ENCODE peak calls at places on chromosomes 2 and 18, in seven cellular contexts. One of them, this sample, is unnamed.

GRCh38 chr2:23762141-23762540 is 164.8 kb downstream of the ATAD2B start:
- DNase-seq in AG04450: no peak
- DNase-seq in activated CD8-positive, alpha-beta memory T cell treated with anti-CD3 and anti-CD28 coated beads, Interleukin-2, amount 50 U/mL, for 4 hours: no peak
- DNase-seq in activated T-cell treated with anti-CD3 and anti-CD28 coated beads for 4 hours: no peak
- DNase-seq in stimulated activated CD4-positive, alpha-beta T cell treated with anti-CD3 and anti-CD28 coated beads, Interleukin-15, amount 100 ng/mL, for 1 hour: no peak
- DNase-seq in cardiac muscle cell: no peak
- DNase-seq in islet precursor cell: no peak
- DNase-seq in this sample: no peak

GRCh38 chr2:226691265-226691664 is 108.4 kb downstream of the IRS1 start:
- DNase-seq in activated CD8-positive, alpha-beta memory T cell treated with anti-CD3 and anti-CD28 coated beads, Interleukin-2, amount 50 U/mL, for 4 hours: no peak
- DNase-seq in islet precursor cell: no peak
- DNase-seq in activated T-cell treated with anti-CD3 and anti-CD28 coated beads for 4 hours: no peak
- DNase-seq in cardiac muscle cell: no peak
- DNase-seq in stimulated activated CD4-positive, alpha-beta T cell treated with anti-CD3 and anti-CD28 coated beads, Interleukin-15, amount 100 ng/mL, for 1 hour: no peak
- DNase-seq in AG04450: no peak
- DNase-seq in this sample: no peak

GRCh38 chr18:45416168-45416567 is 199.1 kb upstream of the SLC14A2 start:
- DNase-seq in islet precursor cell: no peak
- DNase-seq in AG04450: no peak
- DNase-seq in activated CD8-positive, alpha-beta memory T cell treated with anti-CD3 and anti-CD28 coated beads, Interleukin-2, amount 50 U/mL, for 4 hours: no peak
- DNase-seq in cardiac muscle cell: no peak
- DNase-seq in activated T-cell treated with anti-CD3 and anti-CD28 coated beads for 4 hours: no peak
- DNase-seq in stimulated activated CD4-positive, alpha-beta T cell treated with anti-CD3 and anti-CD28 coated beads, Interleukin-15, amount 100 ng/mL, for 1 hour: no peak
- DNase-seq in this sample: no peak

GRCh38 chr2:210961249-210961648 is 404.9 kb downstream of the CPS1 start:
- DNase-seq in stimulated activated CD4-positive, alpha-beta T cell treated with anti-CD3 and anti-CD28 coated beads, Interleukin-15, amount 100 ng/mL, for 1 hour: no peak
- DNase-seq in cardiac muscle cell: no peak
- DNase-seq in activated CD8-positive, alpha-beta memory T cell treated with anti-CD3 and anti-CD28 coated beads, Interleukin-2, amount 50 U/mL, for 4 hours: no peak
- DNase-seq in islet precursor cell: no peak
- DNase-seq in AG04450: no peak
- DNase-seq in activated T-cell treated with anti-CD3 and anti-CD28 coated beads for 4 hours: no peak
- DNase-seq in this sample: no peak

GRCh38 chr2:129092871-129093385 is 774.3 kb upstream of the HS6ST1 start:
- DNase-seq in islet precursor cell: no peak
- DNase-seq in AG04450: no peak
- DNase-seq in stimulated activated CD4-positive, alpha-beta T cell treated with anti-CD3 and anti-CD28 coated beads, Interleukin-15, amount 100 ng/mL, for 1 hour: no peak
- DNase-seq in activated CD8-positive, alpha-beta memory T cell treated with anti-CD3 and anti-CD28 coated beads, Interleukin-2, amount 50 U/mL, for 4 hours: no peak
- DNase-seq in activated T-cell treated with anti-CD3 and anti-CD28 coated beads for 4 hours: no peak
- DNase-seq in cardiac muscle cell: no peak
- DNase-seq in this sample: no peak

GRCh38 chr2:40273623-40274236 is 178.2 kb downstream of the SLC8A1 start:
- DNase-seq in cardiac muscle cell: peak
- DNase-seq in activated T-cell treated with anti-CD3 and anti-CD28 coated beads for 4 hours: no peak
- DNase-seq in stimulated activated CD4-positive, alpha-beta T cell treated with anti-CD3 and anti-CD28 coated beads, Interleukin-15, amount 100 ng/mL, for 1 hour: no peak
- DNase-seq in AG04450: no peak
- DNase-seq in activated CD8-positive, alpha-beta memory T cell treated with anti-CD3 and anti-CD28 coated beads, Interleukin-2, amount 50 U/mL, for 4 hours: no peak
- DNase-seq in islet precursor cell: no peak
- DNase-seq in this sample: no peak

GRCh38 chr2:166134252-166135151 is 6.7 kb upstream of the SCN1A start:
- DNase-seq in stimulated activated CD4-positive, alpha-beta T cell treated with anti-CD3 and anti-CD28 coated beads, Interleukin-15, amount 100 ng/mL, for 1 hour: no peak
- DNase-seq in activated T-cell treated with anti-CD3 and anti-CD28 coated beads for 4 hours: no peak
- DNase-seq in cardiac muscle cell: no peak
- DNase-seq in islet precursor cell: no peak
- DNase-seq in activated CD8-positive, alpha-beta memory T cell treated with anti-CD3 and anti-CD28 coated beads, Interleukin-2, amount 50 U/mL, for 4 hours: no peak
- DNase-seq in AG04450: no peak
- DNase-seq in this sample: no peak

GRCh38 chr18:63994783-63995399 is 25.0 kb downstream of the SERPINB8 start:
- DNase-seq in cardiac muscle cell: peak
- DNase-seq in activated CD8-positive, alpha-beta memory T cell treated with anti-CD3 and anti-CD28 coated beads, Interleukin-2, amount 50 U/mL, for 4 hours: peak
- DNase-seq in stimulated activated CD4-positive, alpha-beta T cell treated with anti-CD3 and anti-CD28 coated beads, Interleukin-15, amount 100 ng/mL, for 1 hour: no peak
- DNase-seq in islet precursor cell: peak
- DNase-seq in AG04450: peak
- DNase-seq in activated T-cell treated with anti-CD3 and anti-CD28 coated beads for 4 hours: no peak
- DNase-seq in this sample: no peak

GRCh38 chr2:3487432-3487831 is 31.9 kb downstream of the ADI1 start:
- DNase-seq in cardiac muscle cell: no peak
- DNase-seq in activated CD8-positive, alpha-beta memory T cell treated with anti-CD3 and anti-CD28 coated beads, Interleukin-2, amount 50 U/mL, for 4 hours: no peak
- DNase-seq in islet precursor cell: no peak
- DNase-seq in stimulated activated CD4-positive, alpha-beta T cell treated with anti-CD3 and anti-CD28 coated beads, Interleukin-15, amount 100 ng/mL, for 1 hour: no peak
- DNase-seq in AG04450: no peak
- DNase-seq in activated T-cell treated with anti-CD3 and anti-CD28 coated beads for 4 hours: no peak
- DNase-seq in this sample: no peak

GRCh38 chr2:170969030-170969429 is 40.0 kb downstream of the GORASP2 start:
- DNase-seq in islet precursor cell: no peak
- DNase-seq in AG04450: no peak
- DNase-seq in cardiac muscle cell: no peak
- DNase-seq in activated CD8-positive, alpha-beta memory T cell treated with anti-CD3 and anti-CD28 coated beads, Interleukin-2, amount 50 U/mL, for 4 hours: no peak
- DNase-seq in activated T-cell treated with anti-CD3 and anti-CD28 coated beads for 4 hours: no peak
- DNase-seq in stimulated activated CD4-positive, alpha-beta T cell treated with anti-CD3 and anti-CD28 coated beads, Interleukin-15, amount 100 ng/mL, for 1 hour: no peak
- DNase-seq in this sample: no peak

GRCh38 chr18:58042826-58043362 is 1.1 kb upstream of the NEDD4L start:
- DNase-seq in AG04450: no peak
- DNase-seq in activated CD8-positive, alpha-beta memory T cell treated with anti-CD3 and anti-CD28 coated beads, Interleukin-2, amount 50 U/mL, for 4 hours: no peak
- DNase-seq in islet precursor cell: no peak
- DNase-seq in activated T-cell treated with anti-CD3 and anti-CD28 coated beads for 4 hours: no peak
- DNase-seq in stimulated activated CD4-positive, alpha-beta T cell treated with anti-CD3 and anti-CD28 coated beads, Interleukin-15, amount 100 ng/mL, for 1 hour: no peak
- DNase-seq in cardiac muscle cell: peak
- DNase-seq in this sample: no peak

GRCh38 chr2:10241641-10242430 is 60.9 kb upstream of the HPCAL1 start:
- DNase-seq in activated T-cell treated with anti-CD3 and anti-CD28 coated beads for 4 hours: no peak
- DNase-seq in activated CD8-positive, alpha-beta memory T cell treated with anti-CD3 and anti-CD28 coated beads, Interleukin-2, amount 50 U/mL, for 4 hours: peak
- DNase-seq in cardiac muscle cell: no peak
- DNase-seq in stimulated activated CD4-positive, alpha-beta T cell treated with anti-CD3 and anti-CD28 coated beads, Interleukin-15, amount 100 ng/mL, for 1 hour: no peak
- DNase-seq in islet precursor cell: peak
- DNase-seq in AG04450: no peak
- DNase-seq in this sample: no peak

GRCh38 chr2:106197878-106198277 is 3.8 kb upstream of the UXS1 start:
- DNase-seq in cardiac muscle cell: peak
- DNase-seq in AG04450: peak
- DNase-seq in stimulated activated CD4-positive, alpha-beta T cell treated with anti-CD3 and anti-CD28 coated beads, Interleukin-15, amount 100 ng/mL, for 1 hour: no peak
- DNase-seq in activated CD8-positive, alpha-beta memory T cell treated with anti-CD3 and anti-CD28 coated beads, Interleukin-2, amount 50 U/mL, for 4 hours: no peak
- DNase-seq in activated T-cell treated with anti-CD3 and anti-CD28 coated beads for 4 hours: no peak
- DNase-seq in islet precursor cell: peak
- DNase-seq in this sample: peak

GRCh38 chr2:11073251-11073650 is 82.0 kb upstream of the SLC66A3 start:
- DNase-seq in islet precursor cell: peak
- DNase-seq in activated T-cell treated with anti-CD3 and anti-CD28 coated beads for 4 hours: no peak
- DNase-seq in cardiac muscle cell: peak
- DNase-seq in AG04450: no peak
- DNase-seq in stimulated activated CD4-positive, alpha-beta T cell treated with anti-CD3 and anti-CD28 coated beads, Interleukin-15, amount 100 ng/mL, for 1 hour: no peak
- DNase-seq in activated CD8-positive, alpha-beta memory T cell treated with anti-CD3 and anti-CD28 coated beads, Interleukin-2, amount 50 U/mL, for 4 hours: no peak
- DNase-seq in this sample: no peak

GRCh38 chr18:31247574-31248199 is 70.3 kb upstream of the DSG1 start:
- DNase-seq in AG04450: no peak
- DNase-seq in activated T-cell treated with anti-CD3 and anti-CD28 coated beads for 4 hours: no peak
- DNase-seq in activated CD8-positive, alpha-beta memory T cell treated with anti-CD3 and anti-CD28 coated beads, Interleukin-2, amount 50 U/mL, for 4 hours: no peak
- DNase-seq in stimulated activated CD4-positive, alpha-beta T cell treated with anti-CD3 and anti-CD28 coated beads, Interleukin-15, amount 100 ng/mL, for 1 hour: no peak
- DNase-seq in cardiac muscle cell: peak
- DNase-seq in islet precursor cell: no peak
- DNase-seq in this sample: no peak

GRCh38 chr2:96906719-96907404 is 37.0 kb upstream of the SEMA4C start:
- DNase-seq in stimulated activated CD4-positive, alpha-beta T cell treated with anti-CD3 and anti-CD28 coated beads, Interleukin-15, amount 100 ng/mL, for 1 hour: no peak
- DNase-seq in activated T-cell treated with anti-CD3 and anti-CD28 coated beads for 4 hours: no peak
- DNase-seq in activated CD8-positive, alpha-beta memory T cell treated with anti-CD3 and anti-CD28 coated beads, Interleukin-2, amount 50 U/mL, for 4 hours: no peak
- DNase-seq in cardiac muscle cell: no peak
- DNase-seq in AG04450: no peak
- DNase-seq in islet precursor cell: no peak
- DNase-seq in this sample: no peak

GRCh38 chr2:46469116-46469515 is 10.2 kb upstream of the TMEM247 start:
- DNase-seq in AG04450: no peak
- DNase-seq in islet precursor cell: peak
- DNase-seq in stimulated activated CD4-positive, alpha-beta T cell treated with anti-CD3 and anti-CD28 coated beads, Interleukin-15, amount 100 ng/mL, for 1 hour: no peak
- DNase-seq in activated CD8-positive, alpha-beta memory T cell treated with anti-CD3 and anti-CD28 coated beads, Interleukin-2, amount 50 U/mL, for 4 hours: no peak
- DNase-seq in cardiac muscle cell: no peak
- DNase-seq in activated T-cell treated with anti-CD3 and anti-CD28 coated beads for 4 hours: no peak
- DNase-seq in this sample: no peak

GRCh38 chr18:48345596-48345995 is 63.6 kb downstream of the ZBTB7C start:
- DNase-seq in stimulated activated CD4-positive, alpha-beta T cell treated with anti-CD3 and anti-CD28 coated beads, Interleukin-15, amount 100 ng/mL, for 1 hour: no peak
- DNase-seq in AG04450: no peak
- DNase-seq in cardiac muscle cell: peak
- DNase-seq in activated CD8-positive, alpha-beta memory T cell treated with anti-CD3 and anti-CD28 coated beads, Interleukin-2, amount 50 U/mL, for 4 hours: no peak
- DNase-seq in activated T-cell treated with anti-CD3 and anti-CD28 coated beads for 4 hours: no peak
- DNase-seq in islet precursor cell: peak
- DNase-seq in this sample: no peak

GRCh38 chr2:229971298-229971790 is 49.0 kb downstream of the FBXO36 start:
- DNase-seq in AG04450: no peak
- DNase-seq in cardiac muscle cell: no peak
- DNase-seq in activated T-cell treated with anti-CD3 and anti-CD28 coated beads for 4 hours: no peak
- DNase-seq in stimulated activated CD4-positive, alpha-beta T cell treated with anti-CD3 and anti-CD28 coated beads, Interleukin-15, amount 100 ng/mL, for 1 hour: no peak
- DNase-seq in islet precursor cell: no peak
- DNase-seq in activated CD8-positive, alpha-beta memory T cell treated with anti-CD3 and anti-CD28 coated beads, Interleukin-2, amount 50 U/mL, for 4 hours: no peak
- DNase-seq in this sample: no peak

GRCh38 chr2:47595115-47595514 is 187.8 kb upstream of the MSH6 start:
- DNase-seq in islet precursor cell: no peak
- DNase-seq in cardiac muscle cell: no peak
- DNase-seq in activated T-cell treated with anti-CD3 and anti-CD28 coated beads for 4 hours: no peak
- DNase-seq in AG04450: no peak
- DNase-seq in stimulated activated CD4-positive, alpha-beta T cell treated with anti-CD3 and anti-CD28 coated beads, Interleukin-15, amount 100 ng/mL, for 1 hour: no peak
- DNase-seq in activated CD8-positive, alpha-beta memory T cell treated with anti-CD3 and anti-CD28 coated beads, Interleukin-2, amount 50 U/mL, for 4 hours: no peak
- DNase-seq in this sample: no peak

GRCh38 chr2:186459009-186459408 is 27.1 kb upstream of the ZC3H15 start:
- DNase-seq in AG04450: no peak
- DNase-seq in cardiac muscle cell: peak
- DNase-seq in activated T-cell treated with anti-CD3 and anti-CD28 coated beads for 4 hours: no peak
- DNase-seq in activated CD8-positive, alpha-beta memory T cell treated with anti-CD3 and anti-CD28 coated beads, Interleukin-2, amount 50 U/mL, for 4 hours: no peak
- DNase-seq in stimulated activated CD4-positive, alpha-beta T cell treated with anti-CD3 and anti-CD28 coated beads, Interleukin-15, amount 100 ng/mL, for 1 hour: no peak
- DNase-seq in islet precursor cell: no peak
- DNase-seq in this sample: no peak

GRCh38 chr2:45681675-45682074 is 30.2 kb downstream of the PRKCE start:
- DNase-seq in stimulated activated CD4-positive, alpha-beta T cell treated with anti-CD3 and anti-CD28 coated beads, Interleukin-15, amount 100 ng/mL, for 1 hour: no peak
- DNase-seq in AG04450: peak
- DNase-seq in islet precursor cell: peak
- DNase-seq in activated CD8-positive, alpha-beta memory T cell treated with anti-CD3 and anti-CD28 coated beads, Interleukin-2, amount 50 U/mL, for 4 hours: no peak
- DNase-seq in cardiac muscle cell: peak
- DNase-seq in activated T-cell treated with anti-CD3 and anti-CD28 coated beads for 4 hours: no peak
- DNase-seq in this sample: no peak

GRCh38 chr18:60331890-60332289 is 40.7 kb downstream of the MC4R start:
- DNase-seq in islet precursor cell: no peak
- DNase-seq in cardiac muscle cell: no peak
- DNase-seq in AG04450: no peak
- DNase-seq in activated T-cell treated with anti-CD3 and anti-CD28 coated beads for 4 hours: no peak
- DNase-seq in stimulated activated CD4-positive, alpha-beta T cell treated with anti-CD3 and anti-CD28 coated beads, Interleukin-15, amount 100 ng/mL, for 1 hour: no peak
- DNase-seq in activated CD8-positive, alpha-beta memory T cell treated with anti-CD3 and anti-CD28 coated beads, Interleukin-2, amount 50 U/mL, for 4 hours: no peak
- DNase-seq in this sample: no peak

GRCh38 chr2:130810490-130810889 is 26.2 kb upstream of the ARHGEF4 start:
- DNase-seq in stimulated activated CD4-positive, alpha-beta T cell treated with anti-CD3 and anti-CD28 coated beads, Interleukin-15, amount 100 ng/mL, for 1 hour: no peak
- DNase-seq in cardiac muscle cell: no peak
- DNase-seq in AG04450: no peak
- DNase-seq in islet precursor cell: no peak
- DNase-seq in activated T-cell treated with anti-CD3 and anti-CD28 coated beads for 4 hours: no peak
- DNase-seq in activated CD8-positive, alpha-beta memory T cell treated with anti-CD3 and anti-CD28 coated beads, Interleukin-2, amount 50 U/mL, for 4 hours: no peak
- DNase-seq in this sample: no peak

GRCh38 chr2:39481611-39482010 is 44.5 kb upstream of the MAP4K3 start:
- DNase-seq in activated CD8-positive, alpha-beta memory T cell treated with anti-CD3 and anti-CD28 coated beads, Interleukin-2, amount 50 U/mL, for 4 hours: no peak
- DNase-seq in AG04450: no peak
- DNase-seq in stimulated activated CD4-positive, alpha-beta T cell treated with anti-CD3 and anti-CD28 coated beads, Interleukin-15, amount 100 ng/mL, for 1 hour: no peak
- DNase-seq in activated T-cell treated with anti-CD3 and anti-CD28 coated beads for 4 hours: no peak
- DNase-seq in cardiac muscle cell: peak
- DNase-seq in islet precursor cell: no peak
- DNase-seq in this sample: no peak

GRCh38 chr2:212777020-212777491 is 238.5 kb upstream of the ERBB4 start:
- DNase-seq in AG04450: no peak
- DNase-seq in islet precursor cell: peak
- DNase-seq in stimulated activated CD4-positive, alpha-beta T cell treated with anti-CD3 and anti-CD28 coated beads, Interleukin-15, amount 100 ng/mL, for 1 hour: no peak
- DNase-seq in activated CD8-positive, alpha-beta memory T cell treated with anti-CD3 and anti-CD28 coated beads, Interleukin-2, amount 50 U/mL, for 4 hours: no peak
- DNase-seq in cardiac muscle cell: peak
- DNase-seq in activated T-cell treated with anti-CD3 and anti-CD28 coated beads for 4 hours: no peak
- DNase-seq in this sample: no peak